ENCODE peak calls at places on chromosomes 12 and 14, in eight cellular contexts. Z is midbrain, S is aorta, Y is heart left ventricle, X is neuronal stem cell, E is AG09309, M is EL, O is body of pancreas. V is an unnamed sample.

GRCh38 chr14:75781096-75781495 is 120.0 kb downstream of the TTLL5 start:
- DNase-seq in Y (no peak), S (no peak), Z (no peak), X (no peak), M (no peak), O (no peak), E (no peak), V (no peak)

GRCh38 chr12:3131129-3131528 is 54.0 kb downstream of the TSPAN9 start:
- DNase-seq in X (no peak), S (peak; percentile 48), Z (no peak), O (no peak), M (no peak), E (no peak), Y (no peak), V (no peak)

GRCh38 chr14:97180304-97181200 is 383.4 kb downstream of the VRK1 start:
- DNase-seq in X (no peak), Y (no peak), Z (no peak), S (no peak), O (no peak), E (peak; percentile 18), M (no peak), V (no peak)

GRCh38 chr14:33655421-33655820 is 295.5 kb downstream of the EGLN3 start:
- DNase-seq in O (no peak), Y (no peak), S (no peak), E (no peak), Z (no peak), X (no peak), M (peak; percentile 29), V (no peak)

GRCh38 chr12:75560167-75560566 is 48.8 kb upstream of the KRR1 start:
- DNase-seq in O (peak; percentile 6), Z (peak; percentile 50), X (no peak), M (peak; percentile 17), Y (no peak), S (no peak), E (peak; percentile 21), V (no peak)

GRCh38 chr12:43289412-43289811 is 262.6 kb downstream of the ADAMTS20 start:
- DNase-seq in Z (no peak), O (peak; percentile 7), S (no peak), Y (no peak), M (peak; percentile 20), X (no peak), E (no peak), V (no peak)

GRCh38 chr12:52059582-52060497 is 8.6 kb downstream of the NR4A1 start:
- DNase-seq in Y (no peak), X (no peak), E (no peak), Z (no peak), O (no peak), S (peak; percentile 78), M (no peak), V (no peak)

GRCh38 chr14:34348592-34348991 is 113.4 kb downstream of the SPTSSA start:
- DNase-seq in M (no peak), Z (no peak), S (no peak), O (no peak), X (no peak), Y (no peak), E (no peak), V (no peak)

GRCh38 chr12:116066381-116067230 is 210.9 kb downstream of the MED13L start:
- DNase-seq in Y (peak; percentile 38), S (peak; percentile 79), X (peak; percentile 23), M (peak; percentile 49), Z (no peak), E (no peak), O (peak; percentile 66), V (no peak)

GRCh38 chr14:29906256-29906885 is 21.3 kb downstream of the PRKD1 start:
- DNase-seq in Z (no peak), E (no peak), Y (no peak), S (no peak), O (peak; percentile 65), M (peak; percentile 24), X (no peak), V (no peak)

GRCh38 chr14:105197274-105197673 is 16.2 kb upstream of the NUDT14 start:
- DNase-seq in E (peak; percentile 23), M (peak; percentile 73), S (no peak), O (no peak), Z (no peak), X (peak; percentile 47), Y (peak; percentile 81), V (no peak)

GRCh38 chr12:98211914-98212695 is 303.3 kb upstream of the TMPO start:
- DNase-seq in M (no peak), O (no peak), E (no peak), S (no peak), Z (no peak), X (no peak), Y (no peak), V (no peak)

GRCh38 chr12:51836833-51837184 is 11.7 kb downstream of the FIGNL2 start:
- DNase-seq in S (no peak), O (no peak), E (no peak), M (no peak), Y (no peak), X (no peak), Z (no peak), V (no peak)

GRCh38 chr12:45268672-45269406 is 52.9 kb downstream of the ANO6 start:
- DNase-seq in S (peak; percentile 95), Y (peak; percentile 87), O (peak; percentile 71), Z (no peak), X (no peak), E (peak; percentile 48), M (peak; percentile 92), V (peak; percentile 63)

GRCh38 chr12:5904969-5905368 is 40.1 kb downstream of the ANO2 start:
- DNase-seq in O (no peak), M (no peak), Y (no peak), X (no peak), S (no peak), Z (no peak), E (no peak), V (no peak)

GRCh38 chr14:61493996-61494395 is 172.6 kb downstream of the PRKCH start:
- DNase-seq in S (no peak), E (no peak), X (no peak), M (peak; percentile 40), Z (no peak), O (no peak), Y (no peak), V (no peak)

GRCh38 chr12:59452259-59452658 is 143.6 kb upstream of the SLC16A7 start:
- DNase-seq in S (no peak), X (no peak), Z (no peak), O (peak; percentile 17), M (peak; percentile 89), Y (no peak), E (peak; percentile 62), V (peak; percentile 54)

GRCh38 chr12:124747426-124748161 is 116.1 kb downstream of the SCARB1 start:
- DNase-seq in Y (no peak), S (no peak), X (no peak), O (peak; percentile 52), E (peak; percentile 93), Z (no peak), M (peak; percentile 80), V (peak; percentile 76)

GRCh38 chr14:79971330-79971729 is 240.0 kb downstream of the DIO2 start:
- DNase-seq in Z (no peak), S (no peak), E (peak; percentile 43), Y (no peak), M (peak; percentile 88), O (no peak), X (no peak), V (no peak)

GRCh38 chr12:68839183-68840147 is 31.5 kb downstream of the MDM2 start:
- DNase-seq in S (no peak), M (no peak), Y (no peak), O (no peak), Z (no peak), X (no peak), E (no peak), V (no peak)

GRCh38 chr14:91138511-91139359 is 24.9 kb downstream of the DGLUCY start:
- DNase-seq in S (no peak), O (no peak), M (peak; percentile 38), Y (no peak), E (no peak), Z (no peak), X (no peak), V (no peak)

GRCh38 chr12:106455100-106455499 is 97.6 kb downstream of the POLR3B start:
- DNase-seq in S (no peak), Y (no peak), O (no peak), M (no peak), E (no peak), X (no peak), Z (peak; percentile 38), V (no peak)

GRCh38 chr12:6067152-6067916 is 57.1 kb downstream of the VWF start:
- DNase-seq in O (no peak), Y (peak; percentile 51), M (no peak), E (no peak), X (no peak), Z (no peak), S (peak; percentile 72), V (no peak)

GRCh38 chr12:124532331-124532750 is 35.1 kb downstream of the NCOR2 start:
- DNase-seq in X (no peak), O (no peak), E (no peak), M (no peak), S (no peak), Z (no peak), Y (no peak), V (no peak)

GRCh38 chr14:54681819-54682261 is 114.9 kb downstream of the SAMD4A start:
- DNase-seq in Z (no peak), Y (no peak), S (no peak), X (no peak), O (no peak), M (peak; percentile 82), E (no peak), V (peak; percentile 56)

GRCh38 chr14:57326253-57326652 is 57.5 kb downstream of the AP5M1 start:
- DNase-seq in Z (no peak), O (no peak), X (no peak), M (no peak), S (no peak), Y (no peak), E (no peak), V (no peak)

GRCh38 chr14:67940894-67941455 is 121.4 kb downstream of the RAD51B start:
- DNase-seq in X (peak; percentile 14), Z (no peak), O (peak; percentile 17), M (peak; percentile 66), E (peak; percentile 67), S (no peak), Y (peak; percentile 34), V (no peak)

GRCh38 chr12:7637641-7638040 is 28.1 kb downstream of the APOBEC1 start:
- DNase-seq in X (no peak), E (no peak), M (no peak), Y (no peak), S (no peak), O (no peak), Z (no peak), V (no peak)

GRCh38 chr12:12443482-12443881 is 86.6 kb downstream of the BORCS5 start:
- DNase-seq in X (no peak), O (no peak), Z (no peak), M (no peak), Y (peak; percentile 69), S (peak; percentile 81), E (no peak), V (no peak)

GRCh38 chr12:123989753-123990152 is 16.7 kb downstream of the ZNF664 start:
- DNase-seq in S (no peak), Y (no peak), O (no peak), M (no peak), E (no peak), Z (no peak), X (no peak), V (no peak)

GRCh38 chr14:49692895-49693737 is at the start of gene KLHDC1:
- DNase-seq in M (peak; percentile 75), Z (peak; percentile 88), S (peak; percentile 95), E (peak; percentile 33), X (peak; percentile 57), Y (peak; percentile 94), O (peak; percentile 85), V (no peak)

GRCh38 chr12:127822743-127823433 is 444.1 kb upstream of the TMEM132C start:
- DNase-seq in M (no peak), Y (no peak), E (no peak), O (no peak), X (no peak), S (peak; percentile 78), Z (peak; percentile 19), V (no peak)

GRCh38 chr12:108955225-108955835 is 65.5 kb downstream of the SVOP start:
- DNase-seq in O (no peak), S (no peak), M (peak; percentile 21), Z (no peak), E (no peak), Y (peak; percentile 84), X (no peak), V (no peak)

GRCh38 chr12:109880049-109880931 is at the start of gene GLTP:
- DNase-seq in Y (peak; percentile 91), O (peak; percentile 86), S (peak; percentile 94), E (no peak), M (peak; percentile 84), Z (peak; percentile 85), X (peak; percentile 83), V (no peak)